ENCODE peak calls at places on chromosomes 3 and 15, in four cellular contexts. D, Z, F and U are unnamed samples.

GRCh38 chr15:85880501-85881190 is 85.9 kb upstream of the KLHL25 start:
- DNase-seq in D (no peak), Z (no peak), F (no peak), U (no peak)

GRCh38 chr15:85742186-85742751 is 52.5 kb downstream of the KLHL25 start:
- DNase-seq in D (peak; percentile 57), Z (peak; percentile 10), F (no peak), U (no peak)

GRCh38 chr3:25582242-25582641 is 82.5 kb downstream of the TOP2B start:
- DNase-seq in D (peak; percentile 90), Z (no peak), F (no peak), U (peak; percentile 92)

GRCh38 chr3:51539291-51539891 is 872 bp downstream of the RAD54L2 start:
- DNase-seq in D (peak; percentile 79), Z (peak; percentile 16), F (no peak), U (peak; percentile 79)

GRCh38 chr3:9809615-9810356 is at the start of gene TTLL3:
- DNase-seq in D (peak; percentile 45), Z (peak; percentile 76), F (no peak), U (peak; percentile 57)

GRCh38 chr3:139310474-139310933 is 33.3 kb upstream of the MRPS22 start:
- DNase-seq in D (peak; percentile 98), Z (no peak), F (no peak), U (peak; percentile 72)

GRCh38 chr3:24406900-24407299 is 87.8 kb downstream of the THRB start:
- DNase-seq in D (no peak), Z (no peak), F (no peak), U (no peak)

GRCh38 chr15:92899910-92900711 is at the start of gene CHD2:
- DNase-seq in D (peak; percentile 90), Z (peak; percentile 58), F (no peak), U (peak; percentile 80)

GRCh38 chr3:79414821-79415220 is 353.0 kb downstream of the ROBO1 start:
- DNase-seq in D (peak; percentile 80), Z (peak; percentile 13), F (no peak), U (peak; percentile 29)

GRCh38 chr15:101398247-101398646 is 91.3 kb downstream of the PCSK6 start:
- DNase-seq in D (no peak), Z (no peak), F (no peak), U (no peak)

GRCh38 chr3:129276385-129276784 is 2.3 kb upstream of the HMCES start:
- DNase-seq in D (no peak), Z (no peak), F (no peak), U (no peak)

GRCh38 chr3:35659808-35660207 is 20.5 kb downstream of the ARPP21 start:
- DNase-seq in D (no peak), Z (peak; percentile 11), F (no peak), U (no peak)

GRCh38 chr3:111373861-111374260 is 168.1 kb upstream of the CD96 start:
- DNase-seq in D (no peak), Z (no peak), F (no peak), U (peak; percentile 14)

GRCh38 chr3:112858410-112859069 is 11.9 kb upstream of the CD200R1L start:
- DNase-seq in D (peak; percentile 28), Z (no peak), F (no peak), U (peak; percentile 21)

GRCh38 chr3:98521897-98522537 is 685 bp downstream of the CLDND1 start:
- DNase-seq in D (peak; percentile 73), Z (peak; percentile 46), F (no peak), U (peak; percentile 62)

GRCh38 chr3:8663177-8664061 is 18.8 kb upstream of the SSUH2 start:
- DNase-seq in D (peak; percentile 79), Z (peak; percentile 68), F (no peak), U (peak; percentile 73)

GRCh38 chr3:128505771-128506170 is 12.8 kb upstream of the GATA2 start:
- DNase-seq in D (peak; percentile 24), Z (no peak), F (no peak), U (no peak)

GRCh38 chr3:57794951-57795350 is 38.8 kb downstream of the SLMAP start:
- DNase-seq in D (no peak), Z (no peak), F (no peak), U (no peak)

GRCh38 chr3:138348950-138349739 is 766 bp downstream of the MRAS start:
- DNase-seq in D (peak; percentile 33), Z (peak; percentile 22), F (no peak), U (no peak)

GRCh38 chr15:79092382-79092781 is 1.8 kb upstream of the RASGRF1 start:
- DNase-seq in D (no peak), Z (no peak), F (no peak), U (no peak)

GRCh38 chr3:110493752-110494151 is 577.9 kb upstream of the NECTIN3 start:
- DNase-seq in D (no peak), Z (no peak), F (no peak), U (no peak)

GRCh38 chr15:68387288-68388143 is 44.4 kb downstream of the ITGA11 start:
- DNase-seq in D (no peak), Z (no peak), F (no peak), U (no peak)

GRCh38 chr3:38521391-38521987 is 25.3 kb downstream of the EXOG start:
- DNase-seq in D (peak; percentile 77), Z (peak; percentile 73), F (no peak), U (peak; percentile 69)

GRCh38 chr3:57983734-57984518 is 24.3 kb upstream of the FLNB start:
- DNase-seq in D (peak; percentile 96), Z (peak; percentile 15), F (no peak), U (peak; percentile 90)

GRCh38 chr3:174132421-174133042 is 726.6 kb upstream of the NAALADL2 start:
- DNase-seq in D (no peak), Z (no peak), F (no peak), U (no peak)

GRCh38 chr3:44924102-44925084 is 50.0 kb downstream of the TGM4 start:
- DNase-seq in D (no peak), Z (no peak), F (no peak), U (no peak)

DNA sequence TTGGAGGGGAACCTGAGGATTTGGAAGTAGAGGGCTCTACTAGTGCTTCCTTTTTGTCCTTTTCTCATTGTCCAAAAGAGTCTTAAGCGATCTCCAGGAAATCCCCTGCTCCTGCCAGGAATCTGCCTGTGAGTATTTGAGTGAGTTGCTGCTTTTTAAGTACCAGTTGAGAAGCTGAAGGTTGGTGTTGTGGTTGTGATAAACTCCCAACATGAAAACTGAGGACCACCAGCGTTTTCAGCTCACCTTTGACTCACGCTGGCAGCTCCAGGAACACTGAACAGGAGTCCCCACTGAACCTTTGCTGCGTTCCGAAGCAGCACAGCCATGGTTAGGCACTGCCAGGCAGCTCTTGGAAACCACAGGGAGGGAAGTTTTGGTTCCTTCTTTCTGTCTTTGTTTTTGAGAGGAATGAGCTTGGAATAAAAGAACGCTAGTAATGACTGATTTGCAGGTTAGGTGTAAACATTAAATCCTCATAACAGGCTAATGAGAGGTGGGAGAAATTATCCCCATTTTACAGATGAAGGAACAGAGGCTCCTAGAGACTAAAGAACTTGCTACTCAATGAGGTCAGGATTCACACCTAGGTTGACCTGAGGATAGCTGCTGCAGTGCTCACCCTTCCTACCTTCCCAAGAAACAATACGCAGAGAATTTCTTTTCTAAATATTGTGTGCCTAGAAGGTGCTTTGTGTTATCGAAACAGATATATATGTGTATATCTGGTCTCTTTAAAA is 106.1 kb downstream of the IGF1R start:
- DNase-seq in D (peak; percentile 38), Z (no peak), F (no peak), U (no peak)
- H3K4me3 ChIP-seq in D (peak overlapping the region; percentile 41), Z (no peak overlapping the region), F (peak overlapping the region; percentile 48), U (peak overlapping the region; percentile 4)

GRCh38 chr15:58331903-58332675 is 99.7 kb upstream of the LIPC start:
- DNase-seq in D (peak; percentile 100), Z (peak; percentile 96), F (peak; percentile 46), U (peak; percentile 99)

GRCh38 chr15:58334803-58335202 is 97.0 kb upstream of the LIPC start:
- DNase-seq in D (no peak), Z (no peak), F (no peak), U (no peak)

GRCh38 chr15:58330836-58331561 is 100.8 kb upstream of the LIPC start:
- DNase-seq in D (peak; percentile 12), Z (no peak), F (no peak), U (no peak)

GRCh38 chr15:58331562-58331902 is 100.3 kb upstream of the LIPC start:
- DNase-seq in D (no peak), Z (no peak), F (no peak), U (no peak)

GRCh38 chr15:58332676-58333400 is 99.0 kb upstream of the LIPC start:
- DNase-seq in D (peak; percentile 93), Z (peak; percentile 10), F (no peak), U (peak; percentile 15)
- H3K4me3 ChIP-seq in D (no peak overlapping the region), Z (no peak overlapping the region), F (no peak overlapping the region), U (no peak overlapping the region)

GRCh38 chr15:39919740-39920509 is at the start of gene GPR176:
- DNase-seq in D (peak; percentile 82), Z (peak; percentile 15), F (no peak), U (peak; percentile 43)

GRCh38 chr15:39920510-39921273 is 626 bp upstream of the GPR176 start:
- DNase-seq in D (peak; percentile 73), Z (peak; percentile 74), F (peak; percentile 6), U (peak; percentile 67)

GRCh38 chr15:39921274-39921638 is 1.2 kb upstream of the GPR176 start:
- DNase-seq in D (no peak), Z (no peak), F (no peak), U (no peak)

GRCh38 chr15:39918688-39919385 is 1.2 kb downstream of the GPR176 start:
- DNase-seq in D (peak; percentile 74), Z (no peak), F (no peak), U (peak; percentile 81)

DNA sequence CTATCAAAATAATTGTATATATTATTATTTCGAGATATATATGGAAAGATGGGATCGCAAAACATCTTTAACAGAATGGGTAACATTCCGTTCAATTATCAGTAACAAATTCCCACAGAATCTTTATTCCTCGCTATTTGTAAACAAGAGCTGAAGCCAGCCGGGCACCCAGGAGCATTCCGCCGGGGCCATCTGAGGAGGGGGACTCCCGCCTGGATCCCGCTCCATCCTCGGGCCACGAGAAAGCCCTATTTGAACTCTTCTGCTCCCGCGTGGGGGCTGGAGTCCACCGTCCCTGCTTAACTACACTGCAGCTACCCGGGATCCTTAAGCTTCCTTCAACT is 698 bp downstream of the GPR176 start:
- DNase-seq in D (no peak), Z (no peak), F (no peak), U (no peak)
- H3K4me3 ChIP-seq in D (peak overlapping the region; percentile 81), Z (peak overlapping the region; percentile 32), F (peak overlapping the region; percentile 74), U (peak overlapping the region; percentile 86)

GRCh38 chr15:51833782-51834181 is 4.3 kb downstream of the TMOD3 start:
- DNase-seq in D (no peak), Z (no peak), F (no peak), U (no peak)

GRCh38 chr15:51825701-51826100 is 3.8 kb upstream of the TMOD3 start:
- DNase-seq in D (no peak), Z (no peak), F (no peak), U (no peak)

GRCh38 chr15:51830279-51830806 is 890 bp downstream of the TMOD3 start:
- DNase-seq in D (peak; percentile 41), Z (no peak), F (no peak), U (peak; percentile 9)

GRCh38 chr15:51829360-51830278 is at the start of gene TMOD3:
- DNase-seq in D (peak; percentile 79), Z (peak; percentile 93), F (peak; percentile 33), U (peak; percentile 82)

GRCh38 chr15:51828621-51829359 is 663 bp upstream of the TMOD3 start:
- DNase-seq in D (no peak), Z (no peak), F (no peak), U (no peak)
- H3K4me3 ChIP-seq in D (no peak overlapping the region), Z (no peak overlapping the region), F (peak overlapping the region; percentile 98), U (no peak overlapping the region)

GRCh38 chr3:99515-99914 is 97.0 kb upstream of the CHL1 start:
- DNase-seq in D (no peak), Z (no peak), F (no peak), U (no peak)
- H3K4me3 ChIP-seq in D (no peak overlapping the region), Z (no peak overlapping the region), F (no peak overlapping the region), U (no peak overlapping the region)